ENCODE peak calls at places on chromosomes 2 and 18, in ten cellular contexts. One of them, this sample, is unnamed.

GRCh38 chr18:56034954-56035353 is 447.0 kb upstream of the TCF4 start:
- DNase-seq in GM06990: no peak
- DNase-seq in AG09309: no peak
- DNase-seq in GM20000: no peak
- DNase-seq in ascending aorta: no peak
- DNase-seq in H9: no peak
- DNase-seq in tibial artery: no peak
- DNase-seq in AG09319: no peak
- DNase-seq in hepatocyte: no peak
- DNase-seq in suprapubic skin: no peak
- DNase-seq in this sample: no peak

GRCh38 chr2:83826601-83827000 is 632.5 kb downstream of the SUCLG1 start:
- DNase-seq in GM06990: no peak
- DNase-seq in AG09309: no peak
- DNase-seq in GM20000: no peak
- DNase-seq in ascending aorta: no peak
- DNase-seq in H9: no peak
- DNase-seq in tibial artery: no peak
- DNase-seq in AG09319: no peak
- DNase-seq in hepatocyte: no peak
- DNase-seq in suprapubic skin: no peak
- DNase-seq in this sample: no peak

GRCh38 chr2:78077637-78078036 is 555.5 kb upstream of the LRRTM4 start:
- DNase-seq in GM06990: no peak
- DNase-seq in AG09309: no peak
- DNase-seq in GM20000: no peak
- DNase-seq in ascending aorta: no peak
- DNase-seq in H9: no peak
- DNase-seq in tibial artery: no peak
- DNase-seq in AG09319: no peak
- DNase-seq in hepatocyte: no peak
- DNase-seq in suprapubic skin: no peak
- DNase-seq in this sample: no peak

GRCh38 chr2:126981476-126981875 is 82.8 kb downstream of the TEX51 start:
- DNase-seq in GM06990: no peak
- DNase-seq in AG09309: no peak
- DNase-seq in GM20000: no peak
- DNase-seq in ascending aorta: no peak
- DNase-seq in H9: no peak
- DNase-seq in tibial artery: no peak
- DNase-seq in AG09319: no peak
- DNase-seq in hepatocyte: no peak
- DNase-seq in suprapubic skin: no peak
- DNase-seq in this sample: no peak

GRCh38 chr2:232421189-232421785 is 14.6 kb downstream of the ALPG start:
- DNase-seq in GM06990: no peak
- DNase-seq in AG09309: no peak
- DNase-seq in GM20000: no peak
- DNase-seq in ascending aorta: no peak
- DNase-seq in H9: peak; percentile 74
- DNase-seq in tibial artery: no peak
- DNase-seq in AG09319: no peak
- DNase-seq in hepatocyte: no peak
- DNase-seq in suprapubic skin: peak; percentile 57
- DNase-seq in this sample: no peak

GRCh38 chr2:84830095-84830494 is 50.8 kb downstream of the TRABD2A start:
- DNase-seq in GM06990: no peak
- DNase-seq in AG09309: no peak
- DNase-seq in GM20000: no peak
- DNase-seq in ascending aorta: peak; percentile 18
- DNase-seq in H9: peak; percentile 67
- DNase-seq in tibial artery: peak; percentile 76
- DNase-seq in AG09319: no peak
- DNase-seq in hepatocyte: no peak
- DNase-seq in suprapubic skin: no peak
- DNase-seq in this sample: no peak

GRCh38 chr2:157269060-157269459 is 11.6 kb downstream of the GALNT5 start:
- DNase-seq in GM06990: no peak
- DNase-seq in AG09309: no peak
- DNase-seq in GM20000: no peak
- DNase-seq in ascending aorta: no peak
- DNase-seq in H9: no peak
- DNase-seq in tibial artery: no peak
- DNase-seq in AG09319: no peak
- DNase-seq in hepatocyte: no peak
- DNase-seq in suprapubic skin: no peak
- DNase-seq in this sample: no peak

GRCh38 chr2:65386340-65386739 is 46.1 kb downstream of the SPRED2 start:
- DNase-seq in GM06990: no peak
- DNase-seq in AG09309: no peak
- DNase-seq in GM20000: no peak
- DNase-seq in ascending aorta: no peak
- DNase-seq in H9: no peak
- DNase-seq in tibial artery: no peak
- DNase-seq in AG09319: no peak
- DNase-seq in hepatocyte: no peak
- DNase-seq in suprapubic skin: no peak
- DNase-seq in this sample: no peak

GRCh38 chr2:121326628-121327027 is 41.6 kb upstream of the TFCP2L1 start:
- DNase-seq in GM06990: no peak
- DNase-seq in AG09309: no peak
- DNase-seq in GM20000: no peak
- DNase-seq in ascending aorta: no peak
- DNase-seq in H9: no peak
- DNase-seq in tibial artery: peak; percentile 20
- DNase-seq in AG09319: no peak
- DNase-seq in hepatocyte: no peak
- DNase-seq in suprapubic skin: peak; percentile 59
- DNase-seq in this sample: no peak

GRCh38 chr18:41073372-41073954 is 881.6 kb upstream of the PIK3C3 start:
- DNase-seq in GM06990: no peak
- DNase-seq in AG09309: no peak
- DNase-seq in GM20000: no peak
- DNase-seq in ascending aorta: no peak
- DNase-seq in H9: no peak
- DNase-seq in tibial artery: no peak
- DNase-seq in AG09319: no peak
- DNase-seq in hepatocyte: no peak
- DNase-seq in suprapubic skin: no peak
- DNase-seq in this sample: no peak

GRCh38 chr2:46983065-46983801 is 67.6 kb upstream of the MCFD2 start:
- DNase-seq in GM06990: peak; percentile 85
- DNase-seq in AG09309: no peak
- DNase-seq in GM20000: peak; percentile 80
- DNase-seq in ascending aorta: no peak
- DNase-seq in H9: no peak
- DNase-seq in tibial artery: no peak
- DNase-seq in AG09319: no peak
- DNase-seq in hepatocyte: no peak
- DNase-seq in suprapubic skin: no peak
- DNase-seq in this sample: peak; percentile 86

GRCh38 chr2:154720642-154721041 is 22.1 kb downstream of the KCNJ3 start:
- DNase-seq in GM06990: no peak
- DNase-seq in AG09309: no peak
- DNase-seq in GM20000: no peak
- DNase-seq in ascending aorta: no peak
- DNase-seq in H9: no peak
- DNase-seq in tibial artery: no peak
- DNase-seq in AG09319: no peak
- DNase-seq in hepatocyte: peak; percentile 20
- DNase-seq in suprapubic skin: no peak
- DNase-seq in this sample: no peak

GRCh38 chr18:48927286-48928080 is 23.3 kb downstream of the SMAD7 start:
- DNase-seq in GM06990: no peak
- DNase-seq in AG09309: no peak
- DNase-seq in GM20000: no peak
- DNase-seq in ascending aorta: no peak
- DNase-seq in H9: no peak
- DNase-seq in tibial artery: no peak
- DNase-seq in AG09319: no peak
- DNase-seq in hepatocyte: no peak
- DNase-seq in suprapubic skin: no peak
- DNase-seq in this sample: no peak

GRCh38 chr18:66346833-66347595 is 256.9 kb downstream of the CDH19 start:
- DNase-seq in GM06990: no peak
- DNase-seq in AG09309: no peak
- DNase-seq in GM20000: no peak
- DNase-seq in ascending aorta: no peak
- DNase-seq in H9: no peak
- DNase-seq in tibial artery: no peak
- DNase-seq in AG09319: no peak
- DNase-seq in hepatocyte: no peak
- DNase-seq in suprapubic skin: no peak
- DNase-seq in this sample: no peak

GRCh38 chr18:66344227-66344626 is 259.7 kb downstream of the CDH19 start:
- DNase-seq in GM06990: no peak
- DNase-seq in AG09309: no peak
- DNase-seq in GM20000: no peak
- DNase-seq in ascending aorta: no peak
- DNase-seq in H9: no peak
- DNase-seq in tibial artery: no peak
- DNase-seq in AG09319: no peak
- DNase-seq in hepatocyte: peak; percentile 11
- DNase-seq in suprapubic skin: no peak
- DNase-seq in this sample: no peak

GRCh38 chr18:66342577-66342976 is 261.3 kb downstream of the CDH19 start:
- DNase-seq in GM06990: no peak
- DNase-seq in AG09309: no peak
- DNase-seq in GM20000: no peak
- DNase-seq in ascending aorta: no peak
- DNase-seq in H9: no peak
- DNase-seq in tibial artery: no peak
- DNase-seq in AG09319: no peak
- DNase-seq in hepatocyte: no peak
- DNase-seq in suprapubic skin: no peak
- DNase-seq in this sample: no peak
- TF ChIP-seq CTCF in GM06990: no peak
- TF ChIP-seq CTCF in AG09309: no peak
- TF ChIP-seq CTCF in GM20000: no peak
- TF ChIP-seq CTCF in ascending aorta: no peak
- TF ChIP-seq CTCF in H9: no peak
- TF ChIP-seq CTCF in tibial artery: no peak
- TF ChIP-seq CTCF in AG09319: no peak
- TF ChIP-seq CTCF in hepatocyte: no peak
- TF ChIP-seq CTCF in suprapubic skin: no peak
- TF ChIP-seq CTCF in this sample: no peak

GRCh38 chr18:34821669-34822210 is 111.6 kb downstream of the DTNA start:
- DNase-seq in GM06990: no peak
- DNase-seq in AG09309: no peak
- DNase-seq in GM20000: no peak
- DNase-seq in ascending aorta: no peak
- DNase-seq in H9: no peak
- DNase-seq in tibial artery: no peak
- DNase-seq in AG09319: no peak
- DNase-seq in hepatocyte: no peak
- DNase-seq in suprapubic skin: no peak
- DNase-seq in this sample: no peak
- TF ChIP-seq CTCF in GM06990: no peak
- TF ChIP-seq CTCF in AG09309: no peak
- TF ChIP-seq CTCF in GM20000: no peak
- TF ChIP-seq CTCF in ascending aorta: no peak
- TF ChIP-seq CTCF in H9: peak; percentile 37
- TF ChIP-seq CTCF in tibial artery: no peak
- TF ChIP-seq CTCF in AG09319: peak; percentile 8
- TF ChIP-seq CTCF in hepatocyte: no peak
- TF ChIP-seq CTCF in suprapubic skin: no peak
- TF ChIP-seq CTCF in this sample: no peak

DNA sequence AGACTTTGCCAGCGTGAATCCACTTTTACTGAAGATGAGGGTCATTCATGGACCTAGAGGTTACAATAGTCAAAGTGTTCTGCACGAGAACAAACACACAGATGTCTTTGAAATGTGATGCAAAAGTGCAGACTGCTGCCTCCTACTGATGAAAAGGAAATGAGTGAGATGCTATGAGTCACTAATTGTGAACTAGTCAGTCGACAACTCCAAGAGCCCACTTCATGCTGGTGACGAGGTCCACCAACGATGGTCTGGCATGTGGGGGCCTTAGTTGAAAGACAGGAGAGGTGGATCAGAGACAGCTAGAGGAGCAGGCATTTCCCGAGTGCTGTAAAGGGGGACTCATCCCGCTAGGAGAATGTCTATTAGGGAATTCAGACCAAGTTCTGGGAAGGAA is 17.1 kb upstream of the ZNF236 start:
- DNase-seq in GM06990: no peak
- DNase-seq in AG09309: no peak
- DNase-seq in GM20000: no peak
- DNase-seq in ascending aorta: no peak
- DNase-seq in H9: no peak
- DNase-seq in tibial artery: no peak
- DNase-seq in AG09319: no peak
- DNase-seq in hepatocyte: no peak
- DNase-seq in suprapubic skin: no peak
- DNase-seq in this sample: no peak
- TF ChIP-seq CTCF in GM06990: no peak
- TF ChIP-seq CTCF in AG09309: peak; percentile 38
- TF ChIP-seq CTCF in GM20000: no peak
- TF ChIP-seq CTCF in ascending aorta: no peak
- TF ChIP-seq CTCF in H9: peak; percentile 43
- TF ChIP-seq CTCF in tibial artery: no peak
- TF ChIP-seq CTCF in AG09319: no peak
- TF ChIP-seq CTCF in hepatocyte: no peak
- TF ChIP-seq CTCF in suprapubic skin: no peak
- TF ChIP-seq CTCF in this sample: no peak

GRCh38 chr18:50751947-50752346 is 67.9 kb downstream of the MRO start:
- DNase-seq in GM06990: no peak
- DNase-seq in AG09309: no peak
- DNase-seq in GM20000: no peak
- DNase-seq in ascending aorta: no peak
- DNase-seq in H9: no peak
- DNase-seq in tibial artery: no peak
- DNase-seq in AG09319: no peak
- DNase-seq in hepatocyte: no peak
- DNase-seq in suprapubic skin: no peak
- DNase-seq in this sample: no peak
- TF ChIP-seq CTCF in GM06990: no peak
- TF ChIP-seq CTCF in AG09309: no peak
- TF ChIP-seq CTCF in GM20000: no peak
- TF ChIP-seq CTCF in ascending aorta: no peak
- TF ChIP-seq CTCF in H9: no peak
- TF ChIP-seq CTCF in tibial artery: no peak
- TF ChIP-seq CTCF in AG09319: no peak
- TF ChIP-seq CTCF in hepatocyte: no peak
- TF ChIP-seq CTCF in suprapubic skin: no peak
- TF ChIP-seq CTCF in this sample: no peak